ENCODE peak calls at places on chromosomes 13 and 19, in ten cellular contexts. T is CD8-positive, alpha-beta memory T cell; F is Karpas-422; O is HCT116; D is kidney; Z is adrenal gland; J is spleen; A is A549; H is breast epithelium; P is endothelial cell of umbilical vein. M is an unnamed sample.

GRCh38 chr19:32570081-32570785 is 10.8 kb upstream of the PDCD5 start:
- DNase-seq in T (peak; percentile 32), F (peak; percentile 82), O (peak; percentile 26), D (no peak), Z (peak; percentile 50), J (no peak), A (peak; percentile 85), H (peak; percentile 31), P (peak; percentile 37), M (peak; percentile 72)

GRCh38 chr13:110254151-110254679 is 52.7 kb downstream of the COL4A1 start:
- DNase-seq in T (no peak), F (no peak), O (no peak), D (no peak), Z (no peak), J (no peak), A (no peak), H (no peak), P (no peak), M (no peak)

GRCh38 chr13:65470781-65471180 is 1759.4 kb downstream of the PCDH9 start:
- DNase-seq in T (no peak), F (no peak), O (no peak), D (no peak), Z (no peak), J (no peak), A (no peak), H (no peak), P (no peak), M (no peak)

GRCh38 chr19:1468274-1469199 is 10.5 kb downstream of the C19orf25 start:
- DNase-seq in T (no peak), F (peak; percentile 74), O (no peak), D (peak; percentile 80), Z (no peak), J (no peak), A (peak; percentile 60), H (no peak), P (no peak), M (no peak)

GRCh38 chr19:5059191-5059579 is 90.3 kb downstream of the KDM4B start:
- DNase-seq in T (no peak), F (no peak), O (no peak), D (no peak), Z (no peak), J (no peak), A (no peak), H (no peak), P (no peak), M (no peak)

GRCh38 chr19:29528946-29529645 is 3.3 kb downstream of the VSTM2B start:
- DNase-seq in T (no peak), F (no peak), O (no peak), D (no peak), Z (no peak), J (peak; percentile 40), A (peak; percentile 28), H (no peak), P (no peak), M (no peak)

GRCh38 chr13:79312456-79312855 is 93.6 kb downstream of the RBM26 start:
- DNase-seq in T (no peak), F (no peak), O (no peak), D (no peak), Z (no peak), J (no peak), A (no peak), H (no peak), P (peak; percentile 59), M (no peak)

GRCh38 chr19:55487884-55488687 is at the start of gene SSC5D:
- DNase-seq in T (no peak), F (peak; percentile 50), O (no peak), D (peak; percentile 87), Z (peak; percentile 47), J (no peak), A (no peak), H (no peak), P (no peak), M (peak; percentile 41)

GRCh38 chr13:96963786-96964475 is 30.3 kb downstream of the OXGR1 start:
- DNase-seq in T (no peak), F (no peak), O (no peak), D (no peak), Z (no peak), J (no peak), A (no peak), H (no peak), P (no peak), M (no peak)

GRCh38 chr13:66405908-66406802 is 824.0 kb downstream of the PCDH9 start:
- DNase-seq in T (no peak), F (no peak), O (no peak), D (no peak), Z (no peak), J (no peak), A (no peak), H (peak; percentile 50), P (no peak), M (no peak)

GRCh38 chr13:110471833-110472162 is 89.7 kb downstream of the RAB20 start:
- DNase-seq in T (no peak), F (peak; percentile 94), O (no peak), D (peak; percentile 87), Z (peak; percentile 71), J (peak; percentile 87), A (no peak), H (peak; percentile 25), P (no peak), M (no peak)

GRCh38 chr19:2555422-2556220 is 79.7 kb downstream of the GADD45B start:
- DNase-seq in T (no peak), F (no peak), O (no peak), D (peak; percentile 72), Z (no peak), J (no peak), A (no peak), H (no peak), P (peak; percentile 75), M (no peak)

GRCh38 chr13:59684105-59684504 is 479.6 kb downstream of the DIAPH3 start:
- DNase-seq in T (no peak), F (no peak), O (no peak), D (no peak), Z (no peak), J (no peak), A (no peak), H (no peak), P (no peak), M (no peak)

GRCh38 chr13:28483313-28483931 is 11.5 kb downstream of the FLT1 start:
- DNase-seq in T (no peak), F (no peak), O (no peak), D (no peak), Z (no peak), J (no peak), A (no peak), H (no peak), P (no peak), M (no peak)

GRCh38 chr13:106182404-106182803 is 353.1 kb downstream of the EFNB2 start:
- DNase-seq in T (no peak), F (no peak), O (peak; percentile 35), D (no peak), Z (no peak), J (no peak), A (peak; percentile 4), H (no peak), P (no peak), M (no peak)

GRCh38 chr19:55440411-55441105 is 2.5 kb downstream of the SHISA7 start:
- DNase-seq in T (no peak), F (no peak), O (no peak), D (no peak), Z (no peak), J (no peak), A (no peak), H (no peak), P (no peak), M (peak; percentile 73)

GRCh38 chr13:34076943-34077703 is 259.2 kb downstream of the RFC3 start:
- DNase-seq in T (no peak), F (peak; percentile 68), O (peak; percentile 7), D (no peak), Z (no peak), J (no peak), A (peak; percentile 36), H (no peak), P (peak; percentile 48), M (no peak)
- H3K4me3 ChIP-seq in T (no peak overlapping the region), F (peak overlapping the region; percentile 45), O (no peak overlapping the region), D (no peak overlapping the region), Z (no peak overlapping the region), J (no peak overlapping the region), A (no peak overlapping the region), H (no peak overlapping the region), P (no peak overlapping the region), M (peak overlapping the region; percentile 3)

DNA sequence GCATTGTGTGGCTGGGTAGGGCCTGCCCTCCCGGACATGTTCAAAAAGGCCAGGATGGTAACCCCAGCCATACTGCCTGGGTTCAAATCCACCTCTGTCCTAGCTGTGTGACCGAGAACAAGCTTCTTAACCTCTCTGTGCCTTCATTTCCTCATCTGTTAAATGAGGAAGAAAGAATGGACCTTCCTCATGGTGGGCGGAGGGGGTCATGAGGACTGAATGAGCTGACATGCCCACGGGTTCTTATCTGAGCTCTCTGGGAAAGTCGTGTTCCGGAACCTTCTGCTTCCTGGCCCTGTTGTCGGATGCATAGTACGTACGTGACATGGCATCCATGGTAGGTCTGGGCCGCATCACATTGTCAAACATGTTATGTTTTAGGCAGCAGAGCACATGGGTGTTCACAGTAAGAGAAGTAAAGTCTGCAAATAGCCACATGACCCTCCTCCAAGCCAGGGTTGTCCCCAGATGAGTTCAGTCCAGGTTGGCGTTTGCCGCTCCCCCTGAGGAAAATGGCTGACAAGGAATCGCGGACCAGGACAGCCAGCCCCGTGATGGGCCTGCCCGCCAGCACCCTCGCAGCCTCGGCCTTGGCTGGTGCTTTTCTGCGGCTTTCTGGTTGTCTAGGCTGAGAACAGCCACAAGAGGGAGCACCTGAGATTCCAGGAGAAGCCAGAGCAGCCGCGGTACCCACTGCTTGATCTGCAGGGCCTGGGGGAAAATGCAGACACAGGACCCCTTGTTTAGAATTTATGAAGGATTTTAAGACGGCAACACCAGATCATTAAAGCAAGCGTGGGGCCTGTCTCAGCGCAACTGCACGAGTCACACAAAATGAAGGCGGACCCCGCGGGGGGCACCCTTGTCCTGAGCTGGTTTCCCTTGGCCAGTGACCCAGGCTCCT is 2.4 kb upstream of the NTN5 start:
- DNase-seq in T (peak; percentile 65), F (peak; percentile 92), O (peak; percentile 76), D (peak; percentile 86), Z (peak; percentile 86), J (peak; percentile 89), A (peak; percentile 90), H (peak; percentile 80), P (peak; percentile 88), M (peak; percentile 90)
- H3K4me1 ChIP-seq in T (peaks cover 9% of the 10 kb centered on the region), F (no peaks in the 10 kb centered on the region), O (peaks cover 25% of the 10 kb centered on the region), D (peaks cover 4% of the 10 kb centered on the region), Z (peaks cover 9% of the 10 kb centered on the region), J (peaks cover 15% of the 10 kb centered on the region), A (peaks cover 5% of the 10 kb centered on the region), H (peaks cover 7% of the 10 kb centered on the region), P (no peaks in the 10 kb centered on the region), M (peaks cover 4% of the 10 kb centered on the region)

DNA sequence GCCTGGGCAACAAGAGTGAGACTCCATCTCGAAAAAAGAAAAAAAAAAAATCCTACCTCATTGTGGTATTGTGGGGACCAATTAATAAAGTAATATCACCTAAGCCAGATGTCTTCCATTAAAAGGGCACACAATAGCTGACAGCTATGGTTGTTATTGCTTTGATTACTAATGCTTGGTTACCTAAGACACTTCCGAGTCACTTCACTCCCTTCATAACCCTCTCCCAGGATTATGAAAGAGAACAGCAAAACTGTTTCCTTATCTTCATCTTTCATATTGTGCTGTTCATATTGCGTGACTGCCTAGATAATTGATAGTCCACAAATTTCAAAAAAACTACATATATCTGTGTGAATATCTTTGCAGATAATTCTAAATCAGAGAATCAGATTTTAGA is 10.3 kb upstream of the HSPH1 start:
- DNase-seq in T (no peak), F (no peak), O (no peak), D (no peak), Z (no peak), J (no peak), A (peak; percentile 15), H (no peak), P (peak; percentile 14), M (no peak)
- H3K9me3 ChIP-seq in T (no peaks in the 10 kb centered on the region), F (no peaks in the 10 kb centered on the region), O (no peaks in the 10 kb centered on the region), D (no peaks in the 10 kb centered on the region), Z (no peaks in the 10 kb centered on the region), J (no peaks in the 10 kb centered on the region), A (no peaks in the 10 kb centered on the region), H (no peaks in the 10 kb centered on the region), P (no peaks in the 10 kb centered on the region), M (no peaks in the 10 kb centered on the region)

GRCh38 chr19:17847538-17848366 is at the start of gene JAK3:
- DNase-seq in T (peak; percentile 81), F (peak; percentile 76), O (no peak), D (peak; percentile 93), Z (no peak), J (peak; percentile 94), A (no peak), H (no peak), P (peak; percentile 70), M (peak; percentile 79)
- H3K4me3 ChIP-seq in T (peak within 1 kb of the TSS; percentile 80), F (peak within 1 kb of the TSS; percentile 61), O (no peak within 1 kb of the TSS), D (no peak within 1 kb of the TSS), Z (no peak within 1 kb of the TSS), J (peak within 1 kb of the TSS; percentile 58), A (no peak within 1 kb of the TSS), H (peak within 1 kb of the TSS; percentile 72), P (peak within 1 kb of the TSS; percentile 45), M (no peak within 1 kb of the TSS)

M was measured in BE2C.